ENCODE peak calls at places on chromosomes 12 and 14, in five cellular contexts. R, E, I, X and T are unnamed samples. For H3K4me1, the result is how much of the 10 kb centered on the place peaks cover.

GRCh38 chr14:104887623-104888488 is 22.8 kb downstream of the CEP170B start:
- DNase-seq in I (peak), E (no peak), R (no peak), X (no peak), T (no peak)

GRCh38 chr12:88058719-88059077 is 29.5 kb upstream of the C12orf50 start:
- DNase-seq in E (no peak), R (no peak), X (no peak), I (no peak), T (no peak)

GRCh38 chr12:52385226-52385702 is at the start of gene KRT84:
- DNase-seq in X (no peak), R (no peak), E (no peak), I (no peak), T (no peak)

GRCh38 chr12:98471085-98471484 is 44.3 kb upstream of the TMPO start:
- DNase-seq in R (no peak), E (no peak), I (no peak), X (no peak), T (no peak)

GRCh38 chr12:104190151-104190550 is 25.4 kb upstream of the TXNRD1 start:
- DNase-seq in E (no peak), R (no peak), I (no peak), X (no peak), T (no peak)

GRCh38 chr14:86357866-86358265 is 827.9 kb downstream of the FLRT2 start:
- DNase-seq in E (no peak), X (no peak), I (no peak), R (no peak), T (no peak)

GRCh38 chr12:96120359-96121100 is 73.6 kb upstream of the ELK3 start:
- DNase-seq in E (no peak), I (no peak), X (no peak), R (no peak), T (no peak)

GRCh38 chr12:128779901-128780300 is 43.9 kb downstream of the SLC15A4 start:
- DNase-seq in I (no peak), R (no peak), E (no peak), X (no peak), T (no peak)

DNA sequence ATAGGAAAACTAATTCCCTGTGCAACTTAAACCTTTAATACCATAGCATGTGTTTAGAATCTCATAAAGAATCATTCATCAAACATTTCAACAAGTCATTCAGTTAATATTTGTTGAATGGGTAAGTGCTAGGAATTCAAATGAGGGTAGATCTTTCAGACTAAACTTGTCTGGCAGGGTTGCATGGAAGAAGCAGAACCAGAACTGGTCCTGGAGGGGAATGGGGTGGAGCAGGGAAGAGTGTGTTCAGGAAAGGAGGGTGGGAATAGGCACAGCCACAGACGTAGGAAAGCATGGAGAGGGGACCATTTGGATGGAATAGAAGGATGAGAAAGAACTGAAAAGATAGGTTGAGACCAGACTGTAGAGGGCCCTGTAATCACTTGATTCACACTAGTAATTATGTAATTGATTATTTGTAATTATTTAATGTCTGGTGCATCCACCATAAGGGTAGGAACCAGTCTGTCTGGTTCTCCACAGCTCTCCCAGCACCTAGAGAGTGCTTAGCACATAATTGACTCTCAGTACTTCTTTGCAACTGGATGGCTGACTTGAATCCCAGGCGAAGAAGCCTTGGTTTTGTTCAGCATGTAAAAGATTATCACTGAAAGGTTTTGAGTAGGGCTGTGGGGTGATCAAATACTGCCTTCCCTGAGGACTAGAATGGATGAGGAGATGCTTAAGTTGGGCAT is 3.0 kb upstream of the MAP3K9 start:
- DNase-seq in X (no peak), E (no peak), R (no peak), I (no peak), T (no peak)
- H3K4me1 ChIP-seq in X (under half), E (under half), R (under half), I (under half), T (under half)

GRCh38 chr14:91854327-91854934 is 12.9 kb downstream of the TC2N start:
- DNase-seq in I (no peak), X (no peak), E (no peak), R (no peak), T (no peak)

GRCh38 chr14:91862417-91862816 is 4.9 kb downstream of the TC2N start:
- DNase-seq in X (no peak), I (no peak), R (no peak), E (no peak), T (no peak)

GRCh38 chr14:91861091-91861490 is 6.2 kb downstream of the TC2N start:
- DNase-seq in I (no peak), X (no peak), R (no peak), E (peak), T (no peak)

GRCh38 chr14:91860238-91860637 is 7.1 kb downstream of the TC2N start:
- DNase-seq in R (no peak), E (no peak), X (no peak), I (no peak), T (no peak)

GRCh38 chr14:91858536-91859275 is 8.6 kb downstream of the TC2N start:
- DNase-seq in R (peak), X (no peak), E (no peak), I (no peak), T (no peak)
- H3K4me1 ChIP-seq in R (under half), X (under half), E (half or more), I (under half), T (under half)

GRCh38 chr12:1099158-1099557 is 108.1 kb downstream of the ERC1 start:
- DNase-seq in R (no peak), I (no peak), E (no peak), X (no peak), T (no peak)

GRCh38 chr12:1093166-1093751 is 102.2 kb downstream of the ERC1 start:
- DNase-seq in R (peak), E (peak), X (peak), I (no peak), T (no peak)

GRCh38 chr12:1091350-1091749 is 100.3 kb downstream of the ERC1 start:
- DNase-seq in E (no peak), I (no peak), X (no peak), R (no peak), T (no peak)

DNA sequence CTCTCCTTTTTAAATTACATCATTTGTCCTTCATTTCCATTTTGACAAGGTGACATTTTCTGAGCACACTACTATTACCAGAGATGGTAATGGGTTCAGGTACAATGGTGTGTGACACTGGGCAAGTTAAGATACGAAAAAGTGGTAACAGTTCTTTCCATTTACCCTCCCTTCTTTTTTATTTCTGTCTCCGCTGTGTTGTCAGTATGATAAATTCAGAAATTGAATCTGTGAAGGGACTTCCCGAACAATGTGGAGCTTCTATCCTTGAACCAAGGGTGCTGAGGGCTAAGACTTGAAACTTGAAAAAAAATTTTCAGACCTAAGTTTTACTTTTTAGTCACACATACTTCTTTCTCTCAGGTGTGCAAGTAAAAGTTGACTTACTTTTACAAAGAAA is 103.7 kb downstream of the ERC1 start:
- DNase-seq in I (no peak), X (no peak), R (no peak), E (no peak), T (no peak)
- H3K4me1 ChIP-seq in I (under half), X (under half), R (under half), E (under half), T (under half)

GRCh38 chr12:89690925-89691324 is 17.7 kb downstream of the ATP2B1 start:
- DNase-seq in E (no peak), R (no peak), I (no peak), X (no peak), T (no peak)

GRCh38 chr12:89694542-89694941 is 14.1 kb downstream of the ATP2B1 start:
- DNase-seq in X (no peak), R (no peak), E (no peak), I (no peak), T (no peak)

GRCh38 chr12:89693639-89694202 is 14.9 kb downstream of the ATP2B1 start:
- DNase-seq in E (no peak), X (no peak), I (no peak), R (no peak), T (no peak)

GRCh38 chr12:89695100-89695499 is 13.5 kb downstream of the ATP2B1 start:
- DNase-seq in R (no peak), X (no peak), I (no peak), E (no peak), T (no peak)

DNA sequence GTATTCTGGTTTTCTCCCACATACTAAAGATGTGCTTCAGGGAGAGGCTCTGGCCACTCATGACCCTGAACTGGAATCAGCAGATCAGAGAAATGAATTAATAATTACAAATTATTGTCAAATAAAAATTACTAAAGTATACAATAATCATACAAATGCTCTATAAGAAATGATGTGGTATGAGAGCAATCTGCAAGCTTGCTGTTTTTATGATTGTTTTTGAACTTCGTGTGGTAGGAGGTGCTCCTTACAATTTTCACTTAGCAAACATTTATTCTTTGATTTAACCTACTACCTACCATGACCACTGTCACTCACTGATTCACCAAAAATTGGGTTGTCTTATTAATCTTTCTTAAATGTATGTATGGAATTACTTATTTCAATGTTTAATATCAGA is 16.2 kb downstream of the ATP2B1 start:
- DNase-seq in X (no peak), I (no peak), R (no peak), E (no peak), T (no peak)
- H3K4me1 ChIP-seq in X (under half), I (under half), R (half or more), E (half or more), T (half or more)

DNA sequence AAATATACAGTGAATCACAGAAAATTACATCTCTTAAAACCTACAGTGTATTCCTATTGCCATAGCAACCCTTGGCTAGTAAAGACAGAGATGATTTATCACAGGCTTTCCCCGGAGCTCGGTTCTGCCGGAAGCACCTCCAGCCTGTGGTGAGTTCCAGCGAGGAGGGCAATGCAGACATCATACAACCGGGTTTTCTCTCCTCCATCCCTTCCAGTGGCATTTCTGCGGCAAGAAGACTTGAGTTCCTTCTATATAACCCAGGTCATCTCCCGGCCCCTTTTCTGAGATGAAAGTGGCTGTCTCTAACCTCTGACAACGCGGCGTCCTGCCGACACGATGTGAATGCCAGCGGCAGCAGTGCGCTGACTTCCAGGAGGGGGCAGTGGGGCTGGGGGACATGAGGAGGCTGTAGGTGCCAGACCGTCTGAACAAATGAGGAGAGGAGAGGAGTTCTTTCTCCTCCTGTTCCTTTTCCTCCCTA is 68.5 kb upstream of the MAX start:
- DNase-seq in X (no peak), I (no peak), R (peak), E (peak), T (no peak)
- H3K4me1 ChIP-seq in X (under half), I (under half), R (under half), E (under half), T (under half)

GRCh38 chr12:79069009-79069408 is 204.4 kb downstream of the SYT1 start:
- DNase-seq in X (no peak), R (no peak), I (no peak), E (no peak), T (no peak)

GRCh38 chr12:79067977-79068376 is 203.4 kb downstream of the SYT1 start:
- DNase-seq in X (no peak), R (no peak), E (no peak), I (no peak), T (no peak)

GRCh38 chr12:79073506-79073905 is 208.9 kb downstream of the SYT1 start:
- DNase-seq in R (no peak), I (no peak), E (no peak), X (no peak), T (no peak)

GRCh38 chr12:79071498-79071897 is 206.9 kb downstream of the SYT1 start:
- DNase-seq in E (no peak), I (no peak), X (no peak), R (no peak), T (no peak)
- H3K4me1 ChIP-seq in E (under half), I (under half), X (under half), R (under half), T (under half)